ENCODE peak calls at places on chromosomes 3 and 15, in eight cellular contexts. S is fibroblast of lung, I is dorsolateral prefrontal cortex, T is AG10803, Z is DND-41, U is tibial artery, G is GM12865, D is GM12864. J is an unnamed sample.

GRCh38 chr3:80733522-80734176 is 965.9 kb upstream of the ROBO1 start:
- DNase-seq in U (no peak), D (no peak), S (peak; percentile 85), G (no peak), T (peak; percentile 42), Z (no peak), I (no peak), J (no peak)

GRCh38 chr15:98799991-98800390 is 151.7 kb downstream of the IGF1R start:
- DNase-seq in U (no peak), D (no peak), T (no peak), Z (no peak), S (peak; percentile 36), I (no peak), G (no peak), J (no peak)

GRCh38 chr3:7640787-7641186 is 779.9 kb downstream of the GRM7 start:
- DNase-seq in U (no peak), I (no peak), T (no peak), Z (no peak), D (no peak), S (peak; percentile 42), G (no peak), J (no peak)

GRCh38 chr3:124607163-124607562 is 123.1 kb upstream of the UMPS start:
- DNase-seq in D (no peak), S (peak; percentile 90), T (peak; percentile 47), U (no peak), I (no peak), Z (no peak), G (no peak), J (no peak)

GRCh38 chr3:72346526-72346926 is 501.7 kb downstream of the SHQ1 start:
- DNase-seq in I (no peak), S (peak; percentile 99), G (peak; percentile 38), Z (no peak), T (peak; percentile 99), D (no peak), U (peak; percentile 57), J (no peak)

GRCh38 chr15:79942656-79943481 is 28.1 kb downstream of the BCL2A1 start:
- DNase-seq in D (no peak), S (peak; percentile 61), I (no peak), G (no peak), U (no peak), Z (no peak), T (no peak), J (no peak)

GRCh38 chr15:68791431-68792283 is 29.0 kb downstream of the ANP32A start:
- DNase-seq in D (peak; percentile 72), G (peak; percentile 91), S (no peak), T (no peak), U (no peak), Z (no peak), I (no peak), J (peak; percentile 62)

GRCh38 chr3:128786434-128787020 is 60.5 kb downstream of the RAB7A start:
- DNase-seq in G (no peak), T (peak; percentile 53), Z (no peak), I (no peak), D (no peak), S (peak; percentile 31), U (no peak), J (no peak)

GRCh38 chr15:69321041-69321554 is 22.4 kb downstream of the PAQR5 start:
- DNase-seq in G (no peak), I (no peak), U (no peak), T (no peak), Z (no peak), S (no peak), D (no peak), J (peak; percentile 67)

GRCh38 chr3:75140904-75141615 is 523.1 kb upstream of the FRG2C start:
- DNase-seq in G (peak; percentile 12), T (no peak), I (no peak), Z (no peak), S (no peak), D (no peak), U (no peak), J (no peak)

GRCh38 chr3:156332304-156332703 is 211.9 kb downstream of the KCNAB1 start:
- DNase-seq in S (no peak), I (no peak), U (no peak), Z (no peak), D (no peak), G (no peak), T (peak; percentile 18), J (no peak)

GRCh38 chr15:31465083-31465955 is 138.7 kb downstream of the KLF13 start:
- DNase-seq in G (no peak), I (no peak), S (no peak), Z (no peak), D (no peak), T (no peak), U (peak; percentile 53), J (no peak)

GRCh38 chr15:64634576-64635485 is 140.6 kb downstream of the RBPMS2 start:
- DNase-seq in Z (peak; percentile 43), S (peak; percentile 51), G (peak; percentile 88), I (no peak), U (no peak), T (no peak), D (peak; percentile 44), J (peak; percentile 58)

GRCh38 chr3:107264888-107265287 is 112.4 kb upstream of the CCDC54 start:
- DNase-seq in D (no peak), G (no peak), U (no peak), T (no peak), Z (no peak), S (peak; percentile 5), I (no peak), J (no peak)

GRCh38 chr15:27831384-27832262 is 267.5 kb downstream of the OCA2 start:
- DNase-seq in U (no peak), G (no peak), I (no peak), T (no peak), Z (no peak), S (no peak), D (no peak), J (no peak)
- H3K4me3 ChIP-seq in U (no peak overlapping the region), G (no peak overlapping the region), I (no peak overlapping the region), T (no peak overlapping the region), Z (no peak overlapping the region), S (no peak overlapping the region), D (no peak overlapping the region), J (no peak overlapping the region)

GRCh38 chr3:141051641-141052569 is 758 bp downstream of the SPSB4 start:
- DNase-seq in Z (peak; percentile 32), D (no peak), G (no peak), T (no peak), I (no peak), S (peak; percentile 47), U (no peak), J (no peak)
- H3K4me3 ChIP-seq in Z (peak overlapping the region; percentile 89), D (no peak overlapping the region), G (no peak overlapping the region), T (peak overlapping the region; percentile 12), I (peak overlapping the region; percentile 46), S (no peak overlapping the region), U (peak overlapping the region; percentile 58), J (peak overlapping the region; percentile 88)

GRCh38 chr15:100114526-100114925 is 227.2 kb downstream of the ADAMTS17 start:
- DNase-seq in T (peak; percentile 48), D (no peak), U (no peak), Z (no peak), I (no peak), G (no peak), S (peak; percentile 87), J (no peak)
- H3K4me3 ChIP-seq in T (peak overlapping the region; percentile 27), D (no peak overlapping the region), U (peak overlapping the region; percentile 43), Z (no peak overlapping the region), I (peak overlapping the region; percentile 23), G (no peak overlapping the region), S (no peak overlapping the region), J (no peak overlapping the region)

DNA sequence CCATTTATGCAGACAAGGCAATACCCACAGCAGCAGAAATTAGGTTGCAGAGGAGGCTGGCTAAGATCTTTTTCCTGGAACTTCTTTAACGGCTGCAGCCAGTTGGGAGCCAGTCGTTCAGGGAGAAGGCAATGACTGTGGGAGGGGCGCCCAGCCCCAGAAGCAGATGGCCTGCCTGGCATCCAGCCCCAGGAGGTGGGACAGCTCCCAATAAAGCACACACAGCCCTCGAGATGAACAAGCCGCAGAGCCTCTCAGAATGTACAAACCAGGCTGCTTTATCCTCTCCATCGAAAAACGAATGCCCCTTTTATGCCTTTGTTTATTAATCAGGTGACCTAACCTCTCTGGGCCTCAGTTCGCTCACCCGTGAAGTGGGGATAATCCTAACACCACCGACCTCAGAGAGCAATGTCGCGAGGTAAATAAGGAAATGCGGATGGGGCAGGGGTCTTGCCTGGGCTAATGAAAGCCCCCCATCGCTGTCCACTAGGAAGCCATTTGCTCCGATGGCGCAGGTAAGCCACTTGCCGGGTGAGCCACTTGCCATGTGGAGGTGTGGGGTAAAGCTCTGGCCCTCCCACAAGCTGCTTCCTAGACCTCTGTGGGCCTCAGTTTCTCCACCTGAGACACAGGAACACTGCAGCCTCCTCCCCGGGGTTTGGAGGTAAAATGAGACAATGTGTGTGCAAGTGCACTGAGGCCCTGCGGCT is 35.8 kb downstream of the MGLL start:
- DNase-seq in I (peak; percentile 84), U (peak; percentile 83), D (no peak), S (peak; percentile 58), T (peak; percentile 85), Z (peak; percentile 5), G (no peak), J (no peak)
- H3K4me3 ChIP-seq in I (no peak overlapping the region), U (no peak overlapping the region), D (no peak overlapping the region), S (no peak overlapping the region), T (no peak overlapping the region), Z (no peak overlapping the region), G (no peak overlapping the region), J (no peak overlapping the region)

GRCh38 chr3:112096176-112096575 is 10.0 kb downstream of the C3orf52 start:
- DNase-seq in G (no peak), U (no peak), Z (no peak), T (no peak), D (no peak), I (no peak), S (peak; percentile 38), J (no peak)

GRCh38 chr3:112104774-112105173 is 18.6 kb downstream of the C3orf52 start:
- DNase-seq in T (no peak), U (no peak), G (no peak), D (no peak), Z (no peak), I (no peak), S (no peak), J (no peak)

GRCh38 chr3:112097378-112097777 is 11.2 kb downstream of the C3orf52 start:
- DNase-seq in I (no peak), U (no peak), Z (no peak), D (no peak), G (peak; percentile 49), T (peak; percentile 97), S (peak; percentile 99), J (no peak)

DNA sequence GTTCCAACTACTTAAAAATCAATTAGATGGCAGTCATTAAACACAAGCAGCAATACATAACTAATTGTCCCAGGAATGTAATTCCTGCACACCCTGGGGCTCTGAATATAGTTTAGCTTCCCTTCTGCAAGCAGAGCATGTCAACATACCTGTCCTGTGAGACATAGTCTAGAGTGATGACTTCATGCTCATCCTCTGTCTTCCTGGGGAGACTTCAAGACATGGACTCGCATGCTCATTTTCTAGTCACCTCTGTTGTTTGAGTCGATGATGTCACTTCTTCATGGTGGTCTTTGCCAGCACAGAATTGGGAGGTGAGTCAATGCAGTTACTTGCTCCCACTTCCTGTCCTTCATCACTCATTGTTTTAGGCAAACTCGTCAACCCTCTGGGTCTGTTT is 15.8 kb downstream of the C3orf52 start:
- DNase-seq in U (no peak), G (no peak), I (no peak), D (no peak), Z (no peak), S (peak; percentile 94), T (peak; percentile 65), J (no peak)
- H3K4me3 ChIP-seq in U (no peak overlapping the region), G (no peak overlapping the region), I (no peak overlapping the region), D (no peak overlapping the region), Z (no peak overlapping the region), S (no peak overlapping the region), T (no peak overlapping the region), J (no peak overlapping the region)